ENCODE peak calls at places on chromosomes 2 and 18, in five cellular contexts. H, I, R, U and V are unnamed samples.

GRCh38 chr2:218478544-218478943 is 59.6 kb downstream of the VIL1 start:
- DNase-seq in R (no peak), I (no peak), U (no peak), H (no peak), V (no peak)

GRCh38 chr2:117551858-117552257 is 262.6 kb upstream of the DDX18 start:
- DNase-seq in H (no peak), I (no peak), R (no peak), U (no peak), V (no peak)

GRCh38 chr2:226692521-226693126 is 107.0 kb downstream of the IRS1 start:
- DNase-seq in U (no peak), H (no peak), R (peak), I (no peak), V (no peak)

GRCh38 chr2:32772623-32773221 is 144.9 kb downstream of the TTC27 start:
- DNase-seq in I (peak), R (peak), U (no peak), H (no peak), V (no peak)

GRCh38 chr2:139850254-139850890 is 1070.2 kb upstream of the NXPH2 start:
- DNase-seq in U (no peak), H (no peak), I (no peak), R (no peak), V (no peak)

GRCh38 chr2:226638576-226638975 is 161.0 kb downstream of the IRS1 start:
- DNase-seq in H (no peak), I (peak), R (no peak), U (no peak), V (no peak)

GRCh38 chr2:178804791-178805190 is 2.4 kb downstream of the TTN start:
- DNase-seq in I (no peak), U (no peak), R (peak), H (no peak), V (no peak)

GRCh38 chr2:126749537-126749936 is 93.6 kb downstream of the GYPC start:
- DNase-seq in U (no peak), H (no peak), R (no peak), I (no peak), V (no peak)

GRCh38 chr2:238985036-238985729 is 137.3 kb downstream of the TWIST2 start:
- DNase-seq in U (no peak), I (no peak), H (no peak), R (no peak), V (no peak)

GRCh38 chr2:224034027-224034426 is 5.1 kb downstream of the SERPINE2 start:
- DNase-seq in U (no peak), I (no peak), R (no peak), H (no peak), V (no peak)

GRCh38 chr2:39123436-39123999 is 2.7 kb upstream of the SOS1 start:
- DNase-seq in I (no peak), H (no peak), R (no peak), U (no peak), V (no peak)

GRCh38 chr2:164967781-164968228 is 12.5 kb upstream of the SLC38A11 start:
- DNase-seq in I (peak), U (no peak), R (peak), H (no peak), V (no peak)

GRCh38 chr2:212021947-212022346 is 516.7 kb downstream of the ERBB4 start:
- DNase-seq in I (peak), H (no peak), U (no peak), R (peak), V (no peak)

GRCh38 chr18:36809590-36810381 is 19.0 kb downstream of the TPGS2 start:
- DNase-seq in H (peak), U (no peak), R (peak), I (no peak), V (no peak)

GRCh38 chr2:9032555-9032954 is 29.1 kb upstream of the MBOAT2 start:
- DNase-seq in H (no peak), U (no peak), I (no peak), R (no peak), V (no peak)

GRCh38 chr2:80086831-80087230 is 217.7 kb downstream of the LRRTM1 start:
- DNase-seq in R (no peak), U (no peak), H (no peak), I (peak), V (no peak)
- H3K4me3 ChIP-seq in R (no peak), U (no peak), H (no peak), I (no peak), V (no peak)

DNA sequence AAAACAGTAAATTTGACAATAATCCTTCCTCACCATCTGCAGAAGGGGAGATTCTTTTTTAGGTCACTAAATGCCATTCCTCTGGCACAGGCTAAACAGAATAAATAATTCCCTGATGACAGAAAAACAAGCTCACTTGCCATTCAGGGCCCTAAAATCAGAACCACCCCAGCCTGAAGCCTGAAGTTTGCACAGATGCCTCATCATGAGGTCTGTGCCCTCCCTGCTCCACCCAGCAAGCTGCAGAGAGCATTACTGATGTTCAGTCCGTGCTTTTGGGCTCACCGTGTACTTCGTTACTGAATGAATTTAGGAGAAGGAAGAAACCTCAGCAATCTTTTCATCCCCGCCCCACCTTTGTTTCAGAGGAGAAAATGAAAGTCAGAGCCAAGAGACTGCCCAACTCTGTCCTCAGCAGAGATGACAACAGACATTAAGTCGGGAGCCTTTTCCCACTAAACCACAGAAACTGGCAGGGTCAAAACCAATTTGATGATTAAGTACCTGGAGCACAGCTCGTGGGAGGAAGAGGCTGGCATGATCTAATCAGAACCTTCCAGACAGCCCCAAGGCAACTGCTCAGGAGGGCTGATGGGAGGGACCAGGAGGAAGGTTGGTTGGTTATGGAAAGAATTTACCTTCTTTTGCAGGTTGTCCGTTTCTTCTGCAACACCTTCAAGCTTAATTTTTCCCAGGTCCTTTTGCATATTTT is 122.7 kb downstream of the LAMA1 start:
- DNase-seq in U (no peak), R (peak), H (no peak), I (no peak), V (no peak)
- H3K27ac ChIP-seq in U (no peak), R (peak), H (no peak), I (no peak), V (peak)

GRCh38 chr2:1623906-1624445 is 120.3 kb downstream of the PXDN start:
- DNase-seq in I (no peak), H (no peak), R (no peak), U (no peak), V (no peak)

GRCh38 chr2:1628893-1629292 is 115.4 kb downstream of the PXDN start:
- DNase-seq in I (no peak), R (peak), H (no peak), U (no peak), V (no peak)

GRCh38 chr2:1625281-1626001 is 118.9 kb downstream of the PXDN start:
- DNase-seq in I (peak), H (no peak), U (no peak), R (peak), V (no peak)

GRCh38 chr2:1627628-1628371 is 116.5 kb downstream of the PXDN start:
- DNase-seq in I (no peak), R (no peak), U (no peak), H (no peak), V (no peak)

GRCh38 chr2:1626271-1626681 is 118.0 kb downstream of the PXDN start:
- DNase-seq in I (no peak), H (no peak), U (no peak), R (no peak), V (no peak)
- H3K4me3 ChIP-seq in I (no peak), H (no peak), U (no peak), R (no peak), V (no peak)

GRCh38 chr2:44638649-44639048 is 276.9 kb downstream of the CAMKMT start:
- DNase-seq in H (no peak), U (no peak), I (no peak), R (no peak), V (no peak)

GRCh38 chr2:44642123-44642857 is 280.5 kb downstream of the CAMKMT start:
- DNase-seq in U (no peak), H (no peak), R (no peak), I (no peak), V (no peak)

GRCh38 chr2:44635725-44636124 is 274.0 kb downstream of the CAMKMT start:
- DNase-seq in U (no peak), R (no peak), H (no peak), I (no peak), V (no peak)

GRCh38 chr2:44639399-44639798 is 277.7 kb downstream of the CAMKMT start:
- DNase-seq in U (no peak), H (no peak), R (no peak), I (no peak), V (no peak)
- H3K27ac ChIP-seq in U (no peak), H (no peak), R (no peak), I (no peak), V (no peak)

DNA sequence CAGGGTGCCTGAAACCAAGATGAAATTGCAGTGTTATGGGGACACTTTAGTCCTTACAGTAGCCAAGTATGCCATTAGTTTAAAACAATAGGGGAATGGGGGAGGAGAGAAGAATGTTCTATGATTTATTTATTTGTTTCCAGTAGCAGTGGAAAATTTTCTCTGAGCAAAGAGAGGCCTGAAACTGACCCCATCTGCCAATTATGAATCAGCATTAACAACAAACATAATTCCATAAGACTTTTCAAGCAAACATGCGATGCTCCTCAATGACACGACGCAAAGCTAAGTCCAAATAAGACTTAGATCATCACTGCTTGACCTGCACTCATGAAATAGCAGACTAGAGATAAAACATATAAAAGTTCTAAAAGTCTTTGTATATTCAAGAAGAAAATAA is 4.0 kb downstream of the KLF7 start:
- DNase-seq in U (no peak), H (no peak), I (no peak), R (no peak), V (no peak)
- H3K4me3 ChIP-seq in U (no peak), H (no peak), I (peak), R (peak), V (peak)

GRCh38 chr2:64035067-64035942 is 16.1 kb upstream of the VPS54 start:
- DNase-seq in R (no peak), H (no peak), U (no peak), I (no peak), V (no peak)
- H3K27ac ChIP-seq in R (no peak), H (peak), U (no peak), I (no peak), V (no peak)

GRCh38 chr2:73984922-73985317 is 210 bp downstream of the TET3 start:
- DNase-seq in H (peak), R (no peak), U (peak), I (no peak), V (no peak)
- H3K4me3 ChIP-seq in H (no peak), R (peak), U (peak), I (peak), V (peak)